ENCODE peak calls at places on chromosome 10, in eight cellular contexts. One of them, this sample, is unnamed.

GRCh38 chr10:86966008-86966654 is 2.2 kb upstream of the ADIRF start:
- DNase-seq in AG09309: no peak
- DNase-seq in GM13976: no peak
- DNase-seq in lower lobe of right lung: no peak
- DNase-seq in choroid plexus epithelial cell: no peak
- DNase-seq in HFFc6: no peak
- DNase-seq in right lobe of liver: peak; percentile 9
- DNase-seq in AG09319: no peak
- DNase-seq in this sample: no peak

GRCh38 chr10:71779641-71780040 is 6.3 kb upstream of the VSIR start:
- DNase-seq in AG09309: no peak
- DNase-seq in GM13976: no peak
- DNase-seq in lower lobe of right lung: no peak
- DNase-seq in choroid plexus epithelial cell: no peak
- DNase-seq in HFFc6: no peak
- DNase-seq in right lobe of liver: no peak
- DNase-seq in AG09319: no peak
- DNase-seq in this sample: no peak

GRCh38 chr10:89078729-89079672 is 88.4 kb downstream of the FAS start:
- DNase-seq in AG09309: no peak
- DNase-seq in GM13976: no peak
- DNase-seq in lower lobe of right lung: no peak
- DNase-seq in choroid plexus epithelial cell: peak; percentile 61
- DNase-seq in HFFc6: peak; percentile 11
- DNase-seq in right lobe of liver: no peak
- DNase-seq in AG09319: no peak
- DNase-seq in this sample: no peak

GRCh38 chr10:73803680-73804286 is 7.6 kb downstream of the NDST2 start:
- DNase-seq in AG09309: no peak
- DNase-seq in GM13976: peak; percentile 85
- DNase-seq in lower lobe of right lung: no peak
- DNase-seq in choroid plexus epithelial cell: peak; percentile 37
- DNase-seq in HFFc6: no peak
- DNase-seq in right lobe of liver: no peak
- DNase-seq in AG09319: no peak
- DNase-seq in this sample: no peak

GRCh38 chr10:28387141-28387540 is 84.3 kb upstream of the MPP7 start:
- DNase-seq in AG09309: no peak
- DNase-seq in GM13976: no peak
- DNase-seq in lower lobe of right lung: no peak
- DNase-seq in choroid plexus epithelial cell: no peak
- DNase-seq in HFFc6: no peak
- DNase-seq in right lobe of liver: no peak
- DNase-seq in AG09319: no peak
- DNase-seq in this sample: no peak

GRCh38 chr10:62050941-62051433 is 149.5 kb downstream of the ARID5B start:
- DNase-seq in AG09309: no peak
- DNase-seq in GM13976: peak; percentile 33
- DNase-seq in lower lobe of right lung: peak; percentile 53
- DNase-seq in choroid plexus epithelial cell: peak; percentile 94
- DNase-seq in HFFc6: peak; percentile 91
- DNase-seq in right lobe of liver: no peak
- DNase-seq in AG09319: peak; percentile 70
- DNase-seq in this sample: peak; percentile 66

GRCh38 chr10:89954787-89955566 is 253.6 kb downstream of the KIF20B start:
- DNase-seq in AG09309: no peak
- DNase-seq in GM13976: peak; percentile 44
- DNase-seq in lower lobe of right lung: no peak
- DNase-seq in choroid plexus epithelial cell: peak; percentile 19
- DNase-seq in HFFc6: no peak
- DNase-seq in right lobe of liver: no peak
- DNase-seq in AG09319: no peak
- DNase-seq in this sample: no peak

GRCh38 chr10:114719311-114719710 is 61.2 kb upstream of the ABLIM1 start:
- DNase-seq in AG09309: no peak
- DNase-seq in GM13976: no peak
- DNase-seq in lower lobe of right lung: no peak
- DNase-seq in choroid plexus epithelial cell: no peak
- DNase-seq in HFFc6: no peak
- DNase-seq in right lobe of liver: peak; percentile 89
- DNase-seq in AG09319: no peak
- DNase-seq in this sample: no peak

GRCh38 chr10:119849031-119849789 is 23.4 kb downstream of the MCMBP start:
- DNase-seq in AG09309: peak; percentile 42
- DNase-seq in GM13976: no peak
- DNase-seq in lower lobe of right lung: no peak
- DNase-seq in choroid plexus epithelial cell: peak; percentile 91
- DNase-seq in HFFc6: peak; percentile 70
- DNase-seq in right lobe of liver: no peak
- DNase-seq in AG09319: no peak
- DNase-seq in this sample: peak; percentile 46

GRCh38 chr10:6567894-6568293 is 12.2 kb downstream of the PRKCQ start:
- DNase-seq in AG09309: no peak
- DNase-seq in GM13976: no peak
- DNase-seq in lower lobe of right lung: no peak
- DNase-seq in choroid plexus epithelial cell: no peak
- DNase-seq in HFFc6: no peak
- DNase-seq in right lobe of liver: no peak
- DNase-seq in AG09319: no peak
- DNase-seq in this sample: no peak
- TF ChIP-seq CTCF in AG09309: no peak
- TF ChIP-seq CTCF in GM13976: no peak
- TF ChIP-seq CTCF in lower lobe of right lung: no peak
- TF ChIP-seq CTCF in choroid plexus epithelial cell: no peak
- TF ChIP-seq CTCF in HFFc6: no peak
- TF ChIP-seq CTCF in right lobe of liver: no peak
- TF ChIP-seq CTCF in AG09319: no peak
- TF ChIP-seq CTCF in this sample: no peak

DNA sequence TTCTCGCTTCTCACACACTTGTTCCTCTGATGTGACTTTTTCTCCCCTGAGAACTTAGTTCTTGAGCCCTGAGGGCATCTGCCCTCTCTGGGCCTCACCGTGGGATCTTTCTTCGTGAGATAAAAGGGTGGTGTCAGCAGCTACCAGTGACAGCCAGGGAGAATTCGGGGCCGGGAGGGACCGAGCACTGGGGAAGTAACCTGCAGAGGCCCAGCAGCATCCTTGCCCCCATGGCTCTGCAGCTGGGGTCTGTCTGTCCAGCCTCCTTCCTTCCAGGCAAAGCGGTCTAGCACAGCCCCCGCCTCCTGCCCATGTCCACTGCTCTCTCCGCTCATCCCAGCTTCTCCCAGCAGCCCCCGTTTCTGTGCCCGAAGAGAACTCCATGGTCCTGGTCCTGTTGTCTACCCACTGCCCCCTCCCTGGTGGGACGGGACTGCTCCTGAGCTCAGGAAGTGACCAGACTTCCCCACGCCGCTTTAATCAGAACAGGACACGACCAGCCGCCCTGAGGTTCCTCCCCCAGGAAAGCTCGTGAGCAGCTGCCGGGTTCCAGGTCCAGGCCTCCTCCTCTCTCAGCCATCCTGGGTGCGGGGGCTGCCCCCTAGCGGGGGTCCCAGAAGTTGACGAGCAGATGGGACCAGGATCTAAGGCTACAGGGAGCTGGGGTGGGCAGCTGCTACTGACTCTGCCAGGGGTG is 187.4 kb downstream of the WDR37 start:
- DNase-seq in AG09309: no peak
- DNase-seq in GM13976: no peak
- DNase-seq in lower lobe of right lung: no peak
- DNase-seq in choroid plexus epithelial cell: no peak
- DNase-seq in HFFc6: no peak
- DNase-seq in right lobe of liver: no peak
- DNase-seq in AG09319: no peak
- DNase-seq in this sample: no peak
- TF ChIP-seq CTCF in AG09309: no peak
- TF ChIP-seq CTCF in GM13976: no peak
- TF ChIP-seq CTCF in lower lobe of right lung: no peak
- TF ChIP-seq CTCF in choroid plexus epithelial cell: no peak
- TF ChIP-seq CTCF in HFFc6: no peak
- TF ChIP-seq CTCF in right lobe of liver: no peak
- TF ChIP-seq CTCF in AG09319: no peak
- TF ChIP-seq CTCF in this sample: no peak

GRCh38 chr10:70114902-70115301 is 17.7 kb downstream of the AIFM2 start:
- DNase-seq in AG09309: no peak
- DNase-seq in GM13976: no peak
- DNase-seq in lower lobe of right lung: no peak
- DNase-seq in choroid plexus epithelial cell: no peak
- DNase-seq in HFFc6: no peak
- DNase-seq in right lobe of liver: no peak
- DNase-seq in AG09319: no peak
- DNase-seq in this sample: no peak
- TF ChIP-seq CTCF in AG09309: peak; percentile 6
- TF ChIP-seq CTCF in GM13976: no peak
- TF ChIP-seq CTCF in lower lobe of right lung: no peak
- TF ChIP-seq CTCF in choroid plexus epithelial cell: peak; percentile 20
- TF ChIP-seq CTCF in HFFc6: no peak
- TF ChIP-seq CTCF in right lobe of liver: no peak
- TF ChIP-seq CTCF in AG09319: no peak
- TF ChIP-seq CTCF in this sample: no peak

GRCh38 chr10:5252177-5253037 is 55.8 kb downstream of the AKR1C4 start:
- DNase-seq in AG09309: no peak
- DNase-seq in GM13976: no peak
- DNase-seq in lower lobe of right lung: no peak
- DNase-seq in choroid plexus epithelial cell: peak; percentile 5
- DNase-seq in HFFc6: no peak
- DNase-seq in right lobe of liver: no peak
- DNase-seq in AG09319: no peak
- DNase-seq in this sample: no peak
- TF ChIP-seq CTCF in AG09309: no peak
- TF ChIP-seq CTCF in GM13976: no peak
- TF ChIP-seq CTCF in lower lobe of right lung: no peak
- TF ChIP-seq CTCF in choroid plexus epithelial cell: no peak
- TF ChIP-seq CTCF in HFFc6: no peak
- TF ChIP-seq CTCF in right lobe of liver: no peak
- TF ChIP-seq CTCF in AG09319: no peak
- TF ChIP-seq CTCF in this sample: no peak

DNA sequence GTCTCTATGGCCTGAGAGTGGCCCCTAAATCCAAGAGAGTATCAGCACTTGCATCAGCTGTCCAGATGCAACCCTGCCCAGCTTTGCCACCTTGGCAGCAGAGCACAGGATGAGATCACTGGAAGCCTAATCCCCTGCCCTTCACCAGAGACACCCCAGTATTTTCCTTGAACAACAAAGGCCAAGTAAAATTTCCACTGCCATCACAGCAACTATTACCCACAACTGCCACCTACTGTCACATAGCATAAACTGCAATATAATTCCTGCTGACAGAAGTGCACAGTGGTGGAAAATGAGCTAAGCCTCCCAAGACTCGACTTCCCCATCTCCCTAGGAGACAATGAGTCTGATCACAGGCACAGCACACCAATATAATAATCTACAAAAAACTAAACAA is 462.8 kb upstream of the ZWINT start:
- DNase-seq in AG09309: no peak
- DNase-seq in GM13976: peak; percentile 8
- DNase-seq in lower lobe of right lung: no peak
- DNase-seq in choroid plexus epithelial cell: peak; percentile 2
- DNase-seq in HFFc6: no peak
- DNase-seq in right lobe of liver: no peak
- DNase-seq in AG09319: no peak
- DNase-seq in this sample: no peak
- TF ChIP-seq CTCF in AG09309: peak; percentile 10
- TF ChIP-seq CTCF in GM13976: peak; percentile 65
- TF ChIP-seq CTCF in lower lobe of right lung: no peak
- TF ChIP-seq CTCF in choroid plexus epithelial cell: no peak
- TF ChIP-seq CTCF in HFFc6: peak; percentile 24
- TF ChIP-seq CTCF in right lobe of liver: peak; percentile 30
- TF ChIP-seq CTCF in AG09319: no peak
- TF ChIP-seq CTCF in this sample: no peak

GRCh38 chr10:6701289-6701688 is 121.2 kb upstream of the PRKCQ start:
- DNase-seq in AG09309: no peak
- DNase-seq in GM13976: no peak
- DNase-seq in lower lobe of right lung: no peak
- DNase-seq in choroid plexus epithelial cell: peak; percentile 7
- DNase-seq in HFFc6: no peak
- DNase-seq in right lobe of liver: no peak
- DNase-seq in AG09319: no peak
- DNase-seq in this sample: no peak
- TF ChIP-seq CTCF in AG09309: no peak
- TF ChIP-seq CTCF in GM13976: no peak
- TF ChIP-seq CTCF in lower lobe of right lung: no peak
- TF ChIP-seq CTCF in choroid plexus epithelial cell: peak; percentile 10
- TF ChIP-seq CTCF in HFFc6: no peak
- TF ChIP-seq CTCF in right lobe of liver: no peak
- TF ChIP-seq CTCF in AG09319: no peak
- TF ChIP-seq CTCF in this sample: no peak

GRCh38 chr10:79160191-79160590 is 91.4 kb downstream of the ZMIZ1 start:
- DNase-seq in AG09309: no peak
- DNase-seq in GM13976: no peak
- DNase-seq in lower lobe of right lung: no peak
- DNase-seq in choroid plexus epithelial cell: peak; percentile 26
- DNase-seq in HFFc6: no peak
- DNase-seq in right lobe of liver: no peak
- DNase-seq in AG09319: no peak
- DNase-seq in this sample: no peak
- TF ChIP-seq CTCF in AG09309: no peak
- TF ChIP-seq CTCF in GM13976: no peak
- TF ChIP-seq CTCF in lower lobe of right lung: no peak
- TF ChIP-seq CTCF in choroid plexus epithelial cell: no peak
- TF ChIP-seq CTCF in HFFc6: no peak
- TF ChIP-seq CTCF in right lobe of liver: no peak
- TF ChIP-seq CTCF in AG09319: no peak
- TF ChIP-seq CTCF in this sample: no peak

This sample was measured in AG04450.